ENCODE peak calls at places on chromosome 4, in eight cellular contexts. Z is pancreas; Q is GM20000; P is activated CD4-positive, alpha-beta T cell treated with anti-CD3 and anti-CD28 coated beads for 4 hours; S is H7; N is tibial artery; K is germinal center; I is GM04504. Y is an unnamed sample.
A peak's percentile ranks its signal among the peaks of the same experiment; 100 is the strongest.

GRCh38 chr4:53015681-53016080 is 153.6 kb downstream of the RASL11B start:
- DNase-seq in Z (no peak), Q (no peak), P (no peak), S (no peak), N (peak; percentile 33), K (no peak), I (peak; percentile 28), Y (no peak)

GRCh38 chr4:145177906-145178538 is 2.4 kb downstream of the OTUD4 start:
- DNase-seq in Z (no peak), Q (no peak), P (no peak), S (no peak), N (no peak), K (no peak), I (no peak), Y (no peak)

GRCh38 chr4:147879676-147880075 is 147.8 kb downstream of the ARHGAP10 start:
- DNase-seq in Z (no peak), Q (no peak), P (no peak), S (no peak), N (no peak), K (no peak), I (no peak), Y (no peak)

GRCh38 chr4:39353478-39354177 is 12.5 kb downstream of the RFC1 start:
- DNase-seq in Z (no peak), Q (peak; percentile 69), P (peak; percentile 37), S (no peak), N (no peak), K (peak; percentile 51), I (peak; percentile 25), Y (peak; percentile 32)

GRCh38 chr4:128665514-128665913 is 144.0 kb upstream of the JADE1 start:
- DNase-seq in Z (no peak), Q (no peak), P (no peak), S (no peak), N (no peak), K (no peak), I (no peak), Y (no peak)

GRCh38 chr4:110309686-110310085 is 111.3 kb upstream of the ELOVL6 start:
- DNase-seq in Z (no peak), Q (no peak), P (no peak), S (no peak), N (no peak), K (no peak), I (peak; percentile 19), Y (no peak)

GRCh38 chr4:23237771-23238170 is 545.0 kb downstream of the GBA3 start:
- DNase-seq in Z (peak; percentile 64), Q (no peak), P (no peak), S (no peak), N (no peak), K (no peak), I (no peak), Y (no peak)

GRCh38 chr4:80005863-80006262 is 67.2 kb downstream of the ANTXR2 start:
- DNase-seq in Z (no peak), Q (no peak), P (no peak), S (no peak), N (no peak), K (no peak), I (no peak), Y (no peak)

GRCh38 chr4:109462802-109463201 is 29.2 kb downstream of the SEC24B start:
- DNase-seq in Z (no peak), Q (no peak), P (no peak), S (no peak), N (no peak), K (no peak), I (peak; percentile 17), Y (no peak)

GRCh38 chr4:45350438-45350837 is 624.1 kb upstream of the GNPDA2 start:
- DNase-seq in Z (no peak), Q (peak; percentile 5), P (no peak), S (no peak), N (no peak), K (no peak), I (no peak), Y (no peak)

GRCh38 chr4:83890231-83890630 is 354.3 kb downstream of the GPAT3 start:
- DNase-seq in Z (no peak), Q (no peak), P (no peak), S (no peak), N (no peak), K (no peak), I (no peak), Y (no peak)

GRCh38 chr4:88158038-88158359 is 440 bp downstream of the ABCG2 start:
- DNase-seq in Z (no peak), Q (no peak), P (no peak), S (no peak), N (no peak), K (no peak), I (no peak), Y (no peak)

GRCh38 chr4:24743931-24744330 is 51.4 kb upstream of the SOD3 start:
- DNase-seq in Z (no peak), Q (no peak), P (no peak), S (peak; percentile 51), N (no peak), K (no peak), I (no peak), Y (no peak)

GRCh38 chr4:57147335-57148060 is 37.3 kb upstream of the IGFBP7 start:
- DNase-seq in Z (no peak), Q (no peak), P (no peak), S (no peak), N (no peak), K (no peak), I (peak; percentile 50), Y (no peak)

GRCh38 chr4:123976285-123976684 is 579.7 kb downstream of the SPRY1 start:
- DNase-seq in Z (no peak), Q (no peak), P (no peak), S (no peak), N (no peak), K (no peak), I (no peak), Y (no peak)

GRCh38 chr4:188016754-188017153 is 21.2 kb downstream of the ZFP42 start:
- DNase-seq in Z (no peak), Q (no peak), P (no peak), S (peak; percentile 59), N (no peak), K (no peak), I (no peak), Y (no peak)

GRCh38 chr4:98657531-98658286 is 702 bp downstream of the TSPAN5 start:
- DNase-seq in Z (no peak), Q (peak; percentile 26), P (peak; percentile 40), S (peak; percentile 73), N (peak; percentile 30), K (peak; percentile 19), I (peak; percentile 42), Y (peak; percentile 34)

GRCh38 chr4:183467246-183467645 is 22.8 kb downstream of the CDKN2AIP start:
- DNase-seq in Z (no peak), Q (no peak), P (no peak), S (no peak), N (no peak), K (no peak), I (no peak), Y (no peak)

GRCh38 chr4:5024673-5025072 is 5.4 kb upstream of the CYTL1 start:
- DNase-seq in Z (no peak), Q (no peak), P (no peak), S (no peak), N (peak; percentile 74), K (no peak), I (peak; percentile 63), Y (no peak)

GRCh38 chr4:20352172-20352431 is 100.4 kb downstream of the SLIT2 start:
- DNase-seq in Z (no peak), Q (no peak), P (no peak), S (no peak), N (no peak), K (no peak), I (no peak), Y (no peak)

GRCh38 chr4:163922302-163922701 is 427.8 kb downstream of the TMA16 start:
- DNase-seq in Z (no peak), Q (no peak), P (no peak), S (no peak), N (no peak), K (no peak), I (no peak), Y (no peak)

GRCh38 chr4:169795585-169795984 is 37.8 kb upstream of the HPF1 start:
- DNase-seq in Z (no peak), Q (no peak), P (no peak), S (no peak), N (no peak), K (no peak), I (peak; percentile 5), Y (no peak)

GRCh38 chr4:22999419-22999818 is 306.7 kb downstream of the GBA3 start:
- DNase-seq in Z (no peak), Q (no peak), P (no peak), S (no peak), N (no peak), K (no peak), I (no peak), Y (no peak)

GRCh38 chr4:71907782-71908181 is 123.9 kb upstream of the GC start:
- DNase-seq in Z (no peak), Q (no peak), P (no peak), S (no peak), N (no peak), K (no peak), I (no peak), Y (no peak)

GRCh38 chr4:113760094-113760851 is 1.3 kb downstream of the CAMK2D start:
- DNase-seq in Z (no peak), Q (no peak), P (peak; percentile 31), S (peak; percentile 43), N (peak; percentile 56), K (peak; percentile 36), I (no peak), Y (peak; percentile 22)

GRCh38 chr4:6419452-6420028 is 52.9 kb downstream of the PPP2R2C start:
- DNase-seq in Z (no peak), Q (no peak), P (no peak), S (no peak), N (no peak), K (no peak), I (no peak), Y (no peak)

GRCh38 chr4:117284736-117285135 is 199.4 kb upstream of the TRAM1L1 start:
- DNase-seq in Z (no peak), Q (no peak), P (no peak), S (no peak), N (no peak), K (no peak), I (no peak), Y (no peak)